ENCODE peak calls at places on chromosomes 16 and 17, in five cellular contexts. T is psoas muscle; C is tibial artery; B is CD4-positive, CD25-positive, alpha-beta regulatory T cell; X is naive thymus-derived CD4-positive, alpha-beta T cell. G is an unnamed sample.

GRCh38 chr16:24677388-24677787 is 52.1 kb upstream of the TNRC6A start:
- DNase-seq in B (no peak), X (no peak), C (no peak), T (no peak), G (no peak)

GRCh38 chr16:49338867-49339266 is 34.7 kb upstream of the C16orf78 start:
- DNase-seq in B (no peak), C (no peak), X (no peak), T (no peak), G (no peak)

GRCh38 chr16:35552763-35553162 is 2093.4 kb downstream of the TP53TG3F start:
- DNase-seq in T (no peak), C (no peak), X (no peak), B (no peak), G (no peak)

GRCh38 chr17:28407130-28407973 is 1.3 kb upstream of the SLC46A1 start:
- DNase-seq in X (no peak), B (no peak), C (no peak), T (no peak), G (no peak)

GRCh38 chr17:19331134-19331533 is 31.4 kb downstream of the B9D1 start:
- DNase-seq in T (no peak), B (no peak), X (no peak), C (no peak), G (no peak)

GRCh38 chr17:41467546-41467945 is 360 bp upstream of the KRT32 start:
- DNase-seq in X (no peak), B (no peak), T (no peak), C (no peak), G (no peak)

GRCh38 chr17:39231091-39231561 is 5.4 kb upstream of the STAC2 start:
- DNase-seq in C (peak; percentile 92), X (no peak), T (no peak), B (no peak), G (no peak)

GRCh38 chr17:57445772-57446472 is 189.6 kb downstream of the MSI2 start:
- DNase-seq in X (no peak), T (no peak), B (no peak), C (no peak), G (no peak)

GRCh38 chr17:10614536-10615155 is 42.5 kb downstream of the MYH3 start:
- DNase-seq in X (no peak), C (no peak), T (peak; percentile 65), B (no peak), G (no peak)

GRCh38 chr16:28912558-28912957 is 12.5 kb downstream of the RABEP2 start:
- DNase-seq in B (no peak), C (no peak), X (no peak), T (no peak), G (no peak)

GRCh38 chr16:29974291-29975133 is 844 bp downstream of the TAOK2 start:
- DNase-seq in X (no peak), C (no peak), B (peak; percentile 6), T (peak; percentile 61), G (no peak)

DNA sequence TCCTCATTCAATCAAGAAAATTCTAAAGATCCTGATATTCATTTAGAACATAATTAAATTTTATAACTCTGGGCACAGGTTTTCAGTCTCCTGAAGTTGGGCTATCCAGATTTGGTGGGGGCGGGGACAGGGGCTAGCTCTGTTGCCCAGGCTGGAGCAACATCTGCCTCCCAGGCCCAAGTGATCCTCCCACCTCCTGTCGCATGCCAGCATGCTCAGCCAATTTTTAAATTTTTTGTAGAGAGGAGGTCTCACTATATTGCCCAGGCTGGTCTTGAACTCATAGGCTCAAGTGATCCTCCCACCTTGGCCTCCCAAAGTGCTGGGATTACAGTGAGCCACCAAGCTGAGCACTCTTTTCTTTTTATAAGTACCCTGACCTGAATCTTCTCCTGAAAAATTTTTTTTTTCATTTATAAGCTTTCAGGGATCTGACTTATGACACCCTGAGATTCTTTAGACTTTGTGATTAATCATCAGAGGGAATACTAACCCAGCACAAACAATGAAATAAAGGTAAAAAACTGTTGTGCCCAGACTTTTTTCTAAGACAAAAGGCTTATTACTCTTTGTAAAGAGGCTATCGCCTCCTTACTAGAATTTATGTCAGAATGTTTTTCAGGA is 62.6 kb downstream of the TUBD1 start:
- DNase-seq in T (peak; percentile 16), B (no peak), C (peak; percentile 63), X (no peak), G (no peak)
- H3K4me1 ChIP-seq in T (peaks cover 51% of the 10 kb centered on the region), B (peaks cover 70% of the 10 kb centered on the region), C (no peaks in the 10 kb centered on the region), X (peaks cover 14% of the 10 kb centered on the region), G (peaks cover 42% of the 10 kb centered on the region)

GRCh38 chr17:77445908-77446535 is 305.3 kb downstream of the SEC14L1 start:
- DNase-seq in X (peak; percentile 73), T (no peak), B (peak; percentile 52), C (no peak), G (peak; percentile 53)
- H3K4me1 ChIP-seq in X (peaks cover 83% of the 10 kb centered on the region), T (peaks cover 36% of the 10 kb centered on the region), B (peaks cover 98% of the 10 kb centered on the region), C (no peaks in the 10 kb centered on the region), G (peaks cover 90% of the 10 kb centered on the region)

GRCh38 chr16:26547681-26548080 is 519.0 kb upstream of the C16orf82 start:
- DNase-seq in X (no peak), C (no peak), T (no peak), B (no peak), G (no peak)
- H3K4me1 ChIP-seq in X (no peaks in the 10 kb centered on the region), C (no peaks in the 10 kb centered on the region), T (no peaks in the 10 kb centered on the region), B (no peaks in the 10 kb centered on the region), G (no peaks in the 10 kb centered on the region)

DNA sequence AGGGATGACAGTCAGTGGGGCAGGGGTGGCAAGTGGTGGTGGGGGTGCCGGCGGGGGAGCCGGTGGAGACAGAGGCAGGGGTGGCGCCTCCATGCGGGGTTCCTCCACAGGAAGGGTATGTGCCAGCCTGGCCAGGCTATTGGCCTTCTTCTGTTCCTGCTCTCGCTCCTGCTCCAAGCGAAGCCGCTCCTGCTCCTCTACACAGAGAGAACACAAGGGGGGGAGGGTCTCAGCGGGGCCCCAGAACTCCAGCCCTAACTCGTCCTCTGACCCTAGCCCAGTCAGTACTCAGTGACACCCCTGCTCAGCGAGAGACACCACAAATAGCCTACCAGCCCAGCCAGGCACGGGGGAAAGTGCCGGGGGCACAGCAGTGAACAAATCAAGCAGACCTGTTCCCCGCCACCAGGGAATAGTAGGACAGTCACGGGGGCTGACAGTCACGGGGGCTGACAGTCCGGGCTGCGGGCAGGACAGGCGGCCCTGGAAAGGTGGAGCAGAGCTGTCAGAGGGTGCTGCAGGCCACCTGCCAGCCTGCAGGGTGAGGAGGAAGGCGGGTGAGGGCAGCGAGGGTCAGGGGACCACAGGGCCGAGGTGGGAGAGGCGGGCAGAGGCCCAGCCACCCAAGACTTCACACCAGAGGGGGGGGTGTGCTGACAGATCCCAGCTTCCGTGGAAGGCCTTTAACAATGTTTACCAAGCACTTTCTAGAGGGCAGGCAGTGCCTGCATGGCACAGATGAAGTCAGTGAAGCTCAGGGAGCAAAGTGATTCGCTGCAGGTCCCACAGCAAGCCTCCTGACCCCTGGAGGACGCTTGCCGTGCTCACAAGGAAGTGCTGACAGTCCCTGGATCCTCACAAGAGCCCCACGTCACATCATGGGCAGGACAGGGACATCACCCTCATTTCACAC is 5.3 kb downstream of the MNT start:
- DNase-seq in B (no peak), X (no peak), C (peak; percentile 82), T (peak; percentile 57), G (no peak)
- H3K4me1 ChIP-seq in B (peaks cover 70% of the 10 kb centered on the region), X (peaks cover 60% of the 10 kb centered on the region), C (peaks cover 18% of the 10 kb centered on the region), T (peaks cover 65% of the 10 kb centered on the region), G (peaks cover 62% of the 10 kb centered on the region)